ENCODE peak calls at places on chromosomes 16 and 17, in eight cellular contexts. I is A549, K is foreskin fibroblast, L is lower leg skin, V is GM12865, S is IMR-90, O is neural progenitor cell, U is hepatocyte. J is an unnamed sample.

GRCh38 chr17:49924589-49924988 is 44.4 kb upstream of the DLX4 start:
- DNase-seq in I (no peak), K (no peak), L (no peak), V (no peak), S (no peak), O (no peak), U (no peak), J (no peak)

GRCh38 chr17:34584805-34585416 is 5.5 kb downstream of the TMEM132E start:
- DNase-seq in I (peak; percentile 28), K (peak; percentile 27), L (no peak), V (peak; percentile 2), S (peak; percentile 2), O (peak; percentile 29), U (peak; percentile 63), J (peak; percentile 20)

GRCh38 chr17:67177732-67178131 is 67.3 kb downstream of the HELZ start:
- DNase-seq in I (no peak), K (no peak), L (no peak), V (no peak), S (no peak), O (no peak), U (no peak), J (no peak)

GRCh38 chr17:50944054-50944901 is 78.1 kb upstream of the TOB1 start:
- DNase-seq in I (peak; percentile 97), K (peak; percentile 88), L (no peak), V (peak; percentile 58), S (peak; percentile 19), O (peak; percentile 75), U (peak; percentile 91), J (peak; percentile 32)

GRCh38 chr17:27535975-27536374 is 79.7 kb downstream of the KSR1 start:
- DNase-seq in I (no peak), K (no peak), L (no peak), V (no peak), S (no peak), O (no peak), U (no peak), J (no peak)

GRCh38 chr17:38943607-38944006 is 18.2 kb downstream of the LASP1NB start:
- DNase-seq in I (no peak), K (no peak), L (no peak), V (peak; percentile 65), S (peak; percentile 37), O (no peak), U (no peak), J (no peak)

GRCh38 chr17:27315322-27315721 is 21.4 kb downstream of the WSB1 start:
- DNase-seq in I (no peak), K (peak; percentile 91), L (no peak), V (no peak), S (peak; percentile 94), O (no peak), U (peak; percentile 65), J (peak; percentile 90)

GRCh38 chr16:46737621-46738214 is 10.4 kb downstream of the MYLK3 start:
- DNase-seq in I (no peak), K (no peak), L (no peak), V (no peak), S (no peak), O (no peak), U (no peak), J (no peak)

GRCh38 chr17:58302919-58303551 is 22.3 kb upstream of the MPO start:
- DNase-seq in I (no peak), K (no peak), L (no peak), V (no peak), S (no peak), O (no peak), U (no peak), J (no peak)

GRCh38 chr17:48721009-48721402 is 1.3 kb downstream of the PRAC1 start:
- DNase-seq in I (no peak), K (no peak), L (no peak), V (no peak), S (no peak), O (no peak), U (no peak), J (no peak)

GRCh38 chr17:1312261-1312870 is 32.9 kb downstream of the TRARG1 start:
- DNase-seq in I (peak; percentile 37), K (no peak), L (no peak), V (no peak), S (no peak), O (peak; percentile 84), U (peak; percentile 58), J (no peak)

GRCh38 chr17:48128411-48128810 is 20.8 kb downstream of the SNX11 start:
- DNase-seq in I (no peak), K (no peak), L (no peak), V (no peak), S (no peak), O (peak; percentile 52), U (no peak), J (no peak)

GRCh38 chr17:82973456-82974135 is 105.8 kb upstream of the METRNL start:
- DNase-seq in I (no peak), K (no peak), L (no peak), V (no peak), S (no peak), O (no peak), U (no peak), J (no peak)

GRCh38 chr17:82806645-82807044 is 33.2 kb downstream of the ZNF750 start:
- DNase-seq in I (no peak), K (no peak), L (no peak), V (no peak), S (no peak), O (no peak), U (no peak), J (no peak)

GRCh38 chr17:51119415-51120356 is 982 bp downstream of the SPAG9 start:
- DNase-seq in I (peak; percentile 80), K (peak; percentile 54), L (peak; percentile 44), V (peak; percentile 61), S (peak; percentile 46), O (peak; percentile 60), U (peak; percentile 60), J (peak; percentile 51)

GRCh38 chr16:75265911-75266701 is 14.7 kb upstream of the BCAR1 start:
- DNase-seq in I (peak; percentile 77), K (peak; percentile 88), L (no peak), V (peak; percentile 82), S (peak; percentile 47), O (peak; percentile 95), U (peak; percentile 90), J (peak; percentile 74)

GRCh38 chr17:82449136-82449882 is 1.2 kb downstream of the CYBC1 start:
- DNase-seq in I (no peak), K (no peak), L (no peak), V (peak; percentile 93), S (no peak), O (peak; percentile 27), U (no peak), J (no peak)

GRCh38 chr16:29664133-29664912 is 1.3 kb downstream of the SPN start:
- DNase-seq in I (no peak), K (no peak), L (no peak), V (peak; percentile 48), S (no peak), O (peak; percentile 47), U (no peak), J (no peak)

GRCh38 chr16:65249768-65250167 is 127.9 kb upstream of the CDH11 start:
- DNase-seq in I (no peak), K (peak; percentile 12), L (peak; percentile 20), V (no peak), S (no peak), O (no peak), U (peak; percentile 51), J (peak; percentile 22)

DNA sequence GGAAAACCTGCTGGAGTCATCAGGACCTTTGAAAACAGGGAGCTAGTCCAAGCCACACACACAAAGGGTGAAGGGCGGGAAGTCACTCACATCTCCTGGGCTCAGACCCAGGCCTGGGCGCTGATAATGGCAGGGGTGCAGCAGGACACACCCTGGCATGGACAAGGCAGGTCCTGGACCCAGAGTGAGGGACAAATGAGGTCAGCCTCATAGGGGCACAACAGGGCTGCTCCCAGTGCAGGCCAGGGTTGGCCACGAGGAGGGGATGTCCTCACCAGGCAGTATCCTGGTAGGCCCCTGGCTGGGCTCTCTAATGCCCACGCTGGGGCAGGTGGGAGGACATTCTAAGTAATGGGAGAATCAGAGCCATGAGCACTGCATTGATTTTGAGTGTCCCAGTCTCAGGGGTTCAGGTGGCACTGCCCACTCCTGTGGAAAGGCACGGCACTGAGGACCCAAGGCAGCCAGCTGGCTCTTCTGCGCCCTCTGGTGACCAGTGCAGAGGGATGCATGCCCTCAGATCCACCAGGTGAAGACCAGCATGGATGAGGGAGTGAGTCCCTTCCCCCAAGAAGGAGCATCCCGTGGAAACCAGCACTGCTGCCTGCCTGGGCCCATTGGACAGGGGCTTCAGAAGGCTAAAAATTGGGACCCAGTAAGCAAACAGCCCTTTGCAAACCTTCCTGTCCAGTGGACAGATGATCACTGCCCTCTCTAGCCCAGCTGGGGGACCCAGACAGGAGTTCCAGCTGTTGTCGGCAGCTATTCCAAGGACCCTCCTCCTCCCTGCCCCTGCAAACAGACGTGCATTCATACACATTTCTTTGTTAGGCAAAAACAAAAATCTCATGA is 23.3 kb upstream of the SREBF1 start:
- DNase-seq in I (peak; percentile 72), K (peak; percentile 78), L (no peak), V (peak; percentile 69), S (peak; percentile 38), O (peak; percentile 80), U (peak; percentile 79), J (peak; percentile 65)
- TF ChIP-seq CTCF in I (peak; percentile 99), K (peak; percentile 93), L (peak; percentile 79), V (peak; percentile 99), S (peak; percentile 89), O (peak; percentile 94), U (peak; percentile 93), J (peak; percentile 95)

GRCh38 chr17:8651013-8651412 is 20.5 kb upstream of the MYH10 start:
- DNase-seq in I (no peak), K (no peak), L (no peak), V (no peak), S (no peak), O (no peak), U (no peak), J (no peak)

GRCh38 chr17:8650119-8650499 is 19.6 kb upstream of the MYH10 start:
- DNase-seq in I (no peak), K (no peak), L (no peak), V (no peak), S (no peak), O (no peak), U (no peak), J (no peak)

GRCh38 chr17:8658800-8659199 is 28.3 kb upstream of the MYH10 start:
- DNase-seq in I (no peak), K (no peak), L (no peak), V (no peak), S (no peak), O (no peak), U (no peak), J (no peak)

GRCh38 chr17:8656693-8657092 is 26.2 kb upstream of the MYH10 start:
- DNase-seq in I (no peak), K (no peak), L (no peak), V (no peak), S (no peak), O (no peak), U (no peak), J (no peak)

GRCh38 chr17:8654822-8655221 is 24.3 kb upstream of the MYH10 start:
- DNase-seq in I (no peak), K (no peak), L (no peak), V (no peak), S (no peak), O (no peak), U (no peak), J (no peak)
- H3K4me3 ChIP-seq in I (no peak overlapping the region), K (no peak overlapping the region), L (no peak overlapping the region), V (no peak overlapping the region), S (no peak overlapping the region), O (no peak overlapping the region), U (no peak overlapping the region), J (no peak overlapping the region)

GRCh38 chr17:9090641-9091096 is 69.4 kb downstream of the NTN1 start:
- DNase-seq in I (no peak), K (no peak), L (no peak), V (no peak), S (no peak), O (no peak), U (no peak), J (no peak)
- TF ChIP-seq CTCF in I (no peak), K (no peak), L (no peak), V (no peak), S (no peak), O (no peak), U (no peak), J (no peak)

GRCh38 chr16:50467943-50468748 is 80.0 kb upstream of the NKD1 start:
- DNase-seq in I (no peak), K (peak; percentile 36), L (no peak), V (peak; percentile 13), S (no peak), O (peak; percentile 93), U (peak; percentile 74), J (no peak)
- H3K4me3 ChIP-seq in I (peak overlapping the region; percentile 45), K (peak overlapping the region; percentile 33), L (no peak overlapping the region), V (peak overlapping the region; percentile 5), S (no peak overlapping the region), O (peak overlapping the region; percentile 45), U (peak overlapping the region; percentile 2), J (no peak overlapping the region)

J was measured in cardiac fibroblast.